ENCODE peak calls at places on chromosome 5, in four cellular contexts. E, H, G and X are unnamed samples.

GRCh38 chr5:78506296-78507049 is 142.1 kb downstream of the LHFPL2 start:
- DNase-seq in H (no peak), E (no peak), G (peak), X (no peak)

GRCh38 chr5:173513521-173513991 is 102.9 kb downstream of the BOD1 start:
- DNase-seq in G (no peak), E (no peak), H (no peak), X (no peak)

GRCh38 chr5:41445937-41446563 is 64.4 kb downstream of the PLCXD3 start:
- DNase-seq in G (no peak), E (no peak), H (no peak), X (no peak)

GRCh38 chr5:78504726-78505431 is 143.7 kb downstream of the LHFPL2 start:
- DNase-seq in G (peak), H (peak), E (peak), X (peak)

GRCh38 chr5:120988970-120989369 is 524.9 kb downstream of the PRR16 start:
- DNase-seq in E (no peak), G (peak), H (no peak), X (no peak)

GRCh38 chr5:121279801-121280200 is 571.9 kb upstream of the FTMT start:
- DNase-seq in E (no peak), G (no peak), H (no peak), X (no peak)

GRCh38 chr5:69024241-69024651 is 69.6 kb upstream of the SLC30A5 start:
- DNase-seq in E (no peak), G (peak), H (no peak), X (no peak)

GRCh38 chr5:113338628-113339027 is 96.2 kb downstream of the TSSK1B start:
- DNase-seq in E (no peak), G (no peak), H (no peak), X (no peak)

GRCh38 chr5:157109744-157110143 is 900 bp upstream of the HAVCR2 start:
- DNase-seq in H (no peak), E (no peak), G (no peak), X (no peak)

GRCh38 chr5:64147849-64148441 is 17.7 kb upstream of the RNF180 start:
- DNase-seq in E (no peak), G (peak), H (peak), X (peak)

GRCh38 chr5:147686421-147686820 is 96.1 kb downstream of the JAKMIP2 start:
- DNase-seq in G (no peak), H (no peak), E (no peak), X (no peak)

GRCh38 chr5:176608937-176609723 is 826 bp downstream of the GPRIN1 start:
- DNase-seq in E (no peak), H (no peak), G (no peak), X (no peak)

GRCh38 chr5:81601912-81602311 is 149.0 kb downstream of the SSBP2 start:
- DNase-seq in H (no peak), E (no peak), G (peak), X (no peak)

GRCh38 chr5:39192449-39193160 is 26.8 kb downstream of the FYB1 start:
- DNase-seq in G (no peak), H (no peak), E (no peak), X (no peak)

GRCh38 chr5:170625221-170626165 is 121.7 kb downstream of the KCNIP1 start:
- DNase-seq in E (no peak), G (no peak), H (no peak), X (no peak)

GRCh38 chr5:39423331-39423751 is 1.4 kb downstream of the DAB2 start:
- DNase-seq in G (no peak), E (peak), H (no peak), X (peak)

GRCh38 chr5:171688696-171689495 is 96.7 kb upstream of the SMIM23 start:
- DNase-seq in H (no peak), G (no peak), E (no peak), X (no peak)

GRCh38 chr5:26737763-26738162 is 300.6 kb downstream of the CDH9 start:
- DNase-seq in G (no peak), E (no peak), H (no peak), X (no peak)

GRCh38 chr5:31604240-31604639 is 34.7 kb upstream of the PDZD2 start:
- DNase-seq in G (no peak), H (no peak), E (no peak), X (no peak)

GRCh38 chr5:57495688-57496087 is 13.1 kb upstream of the ACTBL2 start:
- DNase-seq in H (no peak), G (no peak), E (no peak), X (no peak)

GRCh38 chr5:57503433-57503832 is 20.8 kb upstream of the ACTBL2 start:
- DNase-seq in H (no peak), E (no peak), G (peak), X (no peak)

GRCh38 chr5:57497733-57498132 is 15.1 kb upstream of the ACTBL2 start:
- DNase-seq in G (no peak), H (no peak), E (no peak), X (no peak)

GRCh38 chr5:57501414-57502321 is 19.1 kb upstream of the ACTBL2 start:
- DNase-seq in G (peak), E (no peak), H (no peak), X (no peak)

DNA sequence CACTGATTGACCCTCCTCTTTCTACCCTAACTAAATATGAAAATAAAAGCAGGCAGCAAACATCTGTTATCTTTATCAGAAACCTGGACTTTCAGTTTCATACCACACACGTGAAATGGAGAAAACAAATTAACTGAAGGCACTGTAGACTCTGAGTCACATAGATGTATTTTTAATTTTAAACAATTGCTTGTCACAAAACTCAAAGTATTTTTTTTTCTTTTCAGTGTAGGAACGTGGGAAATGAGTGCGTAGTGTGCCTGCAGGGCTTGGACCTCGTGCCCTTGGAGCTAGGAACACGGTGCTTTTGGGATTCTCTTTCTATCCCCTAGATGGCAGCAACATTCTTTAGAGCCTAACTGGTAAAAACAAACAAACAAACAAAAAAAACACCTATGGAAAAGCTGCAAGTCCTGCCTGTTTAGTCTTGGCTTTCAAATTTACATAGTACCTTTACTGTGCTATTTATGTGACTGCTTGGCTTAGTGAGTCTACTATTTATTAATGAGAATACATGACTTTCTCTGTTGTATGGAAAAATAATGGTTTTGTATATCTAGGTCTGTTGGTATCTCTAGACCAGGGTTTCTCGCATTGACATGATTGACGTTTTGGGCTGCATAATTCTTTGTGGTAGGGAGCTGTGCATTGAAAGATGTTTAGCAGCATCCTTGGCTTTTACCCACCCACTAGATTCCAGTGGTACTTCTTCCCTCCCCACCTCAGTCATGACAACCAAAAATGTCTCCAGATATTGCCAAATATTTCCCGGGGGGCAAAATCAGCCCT is 16.8 kb upstream of the ACTBL2 start:
- DNase-seq in E (no peak), H (no peak), G (peak), X (no peak)
- H3K4me3 ChIP-seq in E (peak), H (no peak), G (no peak), X (no peak)

GRCh38 chr5:3590967-3591900 is 4.4 kb upstream of the IRX1 start:
- DNase-seq in E (no peak), H (no peak), G (no peak), X (no peak)
- H3K4me3 ChIP-seq in E (peak), H (no peak), G (no peak), X (no peak)

GRCh38 chr5:74665246-74665645 is 19.8 kb upstream of the HEXB start:
- DNase-seq in G (no peak), H (no peak), E (no peak), X (no peak)

GRCh38 chr5:74670377-74671038 is 14.5 kb upstream of the HEXB start:
- DNase-seq in G (no peak), E (no peak), H (no peak), X (no peak)

GRCh38 chr5:74669824-74670223 is 15.2 kb upstream of the HEXB start:
- DNase-seq in G (no peak), H (no peak), E (no peak), X (no peak)

GRCh38 chr5:74665823-74666222 is 19.2 kb upstream of the HEXB start:
- DNase-seq in H (no peak), E (no peak), G (no peak), X (no peak)

DNA sequence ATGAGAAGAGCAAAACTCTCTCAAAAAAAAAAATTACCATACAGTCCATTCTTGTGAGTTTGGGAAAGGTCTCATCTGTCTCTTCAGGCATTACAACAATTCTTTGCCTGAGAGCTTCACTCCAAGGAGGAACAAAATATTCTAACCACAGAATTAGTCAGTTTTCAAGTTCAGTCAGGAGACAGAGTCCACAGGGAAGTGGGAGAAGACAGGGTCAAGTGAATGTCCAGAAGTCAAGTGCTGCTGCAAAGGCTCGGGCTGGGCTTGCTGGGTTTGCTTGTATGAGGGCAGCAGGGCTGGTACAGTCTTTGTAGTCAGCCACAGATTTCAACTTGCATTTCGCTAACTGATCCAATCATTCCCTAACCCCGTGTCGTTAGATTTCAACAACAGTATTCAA is 17.6 kb upstream of the HEXB start:
- DNase-seq in E (no peak), H (no peak), G (peak), X (no peak)
- H3K4me3 ChIP-seq in E (no peak), H (no peak), G (no peak), X (no peak)

GRCh38 chr5:7396169-7397004 is 449 bp downstream of the ADCY2 start:
- DNase-seq in H (no peak), G (no peak), E (no peak), X (no peak)

GRCh38 chr5:7397005-7397546 is 1.1 kb downstream of the ADCY2 start:
- DNase-seq in H (no peak), G (no peak), E (no peak), X (no peak)

GRCh38 chr5:7397935-7398334 is 2.0 kb downstream of the ADCY2 start:
- DNase-seq in H (no peak), E (no peak), G (no peak), X (no peak)

GRCh38 chr5:7395432-7396168 is at the start of gene ADCY2:
- DNase-seq in E (no peak), H (no peak), G (no peak), X (no peak)

GRCh38 chr5:7398596-7399260 is 2.8 kb downstream of the ADCY2 start:
- DNase-seq in E (no peak), H (no peak), G (no peak), X (no peak)
- H3K4me3 ChIP-seq in E (no peak), H (no peak), G (no peak), X (no peak)